ENCODE peak calls at places on chromosomes 1 and 21, in five cellular contexts. Q is ELF-1, I is Daoy, D is Right ventricle myocardium inferior, A is NCI-H69. Y is an unnamed sample.

GRCh38 chr1:30877205-30877912 is 31.2 kb downstream of the SDC3 start:
- DNase-seq in Q (no peak), I (peak; percentile 59), D (peak; percentile 87), A (no peak), Y (peak; percentile 56)

GRCh38 chr1:11981378-11982009 is 1.2 kb downstream of the MFN2 start:
- DNase-seq in Q (no peak), I (no peak), D (no peak), A (no peak), Y (no peak)

GRCh38 chr1:169586395-169587255 is at the start of gene F5:
- DNase-seq in Q (peak; percentile 82), I (peak; percentile 82), D (peak; percentile 91), A (peak; percentile 83), Y (peak; percentile 82)

GRCh38 chr21:43370091-43370658 is 56.8 kb downstream of the SIK1 start:
- DNase-seq in Q (no peak), I (peak; percentile 45), D (peak; percentile 51), A (peak; percentile 90), Y (no peak)

GRCh38 chr1:169443923-169444322 is 16.6 kb upstream of the CCDC181 start:
- DNase-seq in Q (no peak), I (no peak), D (no peak), A (peak; percentile 55), Y (no peak)

GRCh38 chr21:41402231-41402630 is 23.8 kb upstream of the MX1 start:
- DNase-seq in Q (no peak), I (no peak), D (no peak), A (no peak), Y (no peak)

GRCh38 chr1:159339517-159339916 is 37.4 kb downstream of the FCER1A start:
- DNase-seq in Q (no peak), I (peak; percentile 18), D (no peak), A (no peak), Y (peak; percentile 6)

GRCh38 chr1:192579319-192579738 is 3.8 kb downstream of the RGS1 start:
- DNase-seq in Q (peak; percentile 60), I (no peak), D (no peak), A (no peak), Y (no peak)

GRCh38 chr1:111417755-111418154 is 9.8 kb downstream of the OVGP1 start:
- DNase-seq in Q (no peak), I (no peak), D (no peak), A (no peak), Y (no peak)

GRCh38 chr1:21064057-21064456 is 112.6 kb downstream of the EIF4G3 start:
- DNase-seq in Q (peak; percentile 45), I (no peak), D (no peak), A (no peak), Y (no peak)

GRCh38 chr1:231106347-231106746 is 55.5 kb upstream of the TRIM67 start:
- DNase-seq in Q (no peak), I (peak; percentile 72), D (no peak), A (peak; percentile 22), Y (peak; percentile 57)

GRCh38 chr1:150106331-150106730 is 38.8 kb downstream of the VPS45 start:
- DNase-seq in Q (no peak), I (no peak), D (no peak), A (no peak), Y (no peak)

GRCh38 chr1:208534604-208534907 is 290.4 kb upstream of the PLXNA2 start:
- DNase-seq in Q (no peak), I (no peak), D (no peak), A (peak; percentile 57), Y (no peak)

GRCh38 chr1:226643701-226644540 is 95.2 kb downstream of the ITPKB start:
- DNase-seq in Q (no peak), I (no peak), D (peak; percentile 68), A (no peak), Y (no peak)

GRCh38 chr1:112673589-112674439 is 645 bp upstream of the MOV10 start:
- DNase-seq in Q (peak; percentile 18), I (peak; percentile 48), D (no peak), A (no peak), Y (peak; percentile 77)

GRCh38 chr1:94095112-94095637 is 25.8 kb downstream of the ABCA4 start:
- DNase-seq in Q (no peak), I (peak; percentile 95), D (peak; percentile 93), A (peak; percentile 31), Y (peak; percentile 94)

GRCh38 chr1:31417148-31417547 is 4.1 kb downstream of the SERINC2 start:
- DNase-seq in Q (no peak), I (no peak), D (no peak), A (no peak), Y (no peak)

GRCh38 chr1:161738627-161739287 is 10.8 kb upstream of the DUSP12 start:
- DNase-seq in Q (peak; percentile 30), I (peak; percentile 75), D (peak; percentile 76), A (peak; percentile 43), Y (peak; percentile 78)

GRCh38 chr1:10522324-10522860 is 47.6 kb downstream of the PEX14 start:
- DNase-seq in Q (no peak), I (no peak), D (no peak), A (peak; percentile 33), Y (no peak)

GRCh38 chr1:52503706-52504105 is 49.2 kb downstream of the TUT4 start:
- DNase-seq in Q (no peak), I (no peak), D (no peak), A (no peak), Y (no peak)

GRCh38 chr1:175804556-175804955 is 61.2 kb upstream of the TNR start:
- DNase-seq in Q (no peak), I (no peak), D (no peak), A (no peak), Y (no peak)

GRCh38 chr1:156464335-156464734 is 36.2 kb downstream of the MEF2D start:
- DNase-seq in Q (no peak), I (peak; percentile 23), D (no peak), A (peak; percentile 51), Y (no peak)

GRCh38 chr1:8816306-8816705 is 1.1 kb downstream of the RERE start:
- DNase-seq in Q (no peak), I (peak; percentile 34), D (no peak), A (peak; percentile 36), Y (peak; percentile 74)

GRCh38 chr1:226882187-226882586 is 11.8 kb downstream of the PSEN2 start:
- DNase-seq in Q (no peak), I (no peak), D (no peak), A (peak; percentile 22), Y (no peak)

GRCh38 chr1:19260211-19261138 is 8.9 kb downstream of the MRTO4 start:
- DNase-seq in Q (no peak), I (peak; percentile 71), D (no peak), A (no peak), Y (no peak)

GRCh38 chr1:117284408-117285215 is 73.9 kb upstream of the VTCN1 start:
- DNase-seq in Q (peak; percentile 47), I (peak; percentile 66), D (no peak), A (peak; percentile 81), Y (peak; percentile 61)

GRCh38 chr1:228317411-228317828 is 89.2 kb downstream of the TRIM11 start:
- DNase-seq in Q (no peak), I (no peak), D (no peak), A (no peak), Y (no peak)